ENCODE peak calls at places on chromosomes 13 and 19, in ten cellular contexts. Z, B, P, Y, O, L, R, C, S and W are unnamed samples.
A peak's percentile ranks its signal among the peaks of the same experiment; 100 is the strongest.

GRCh38 chr13:45040626-45041025 is 51.3 kb downstream of the GPALPP1 start:
- DNase-seq in Z (peak; percentile 16), B (no peak), P (peak; percentile 42), Y (no peak), O (no peak), L (no peak), R (no peak), C (no peak), S (no peak), W (no peak)

GRCh38 chr13:48595330-48596127 is 58.2 kb upstream of the CYSLTR2 start:
- DNase-seq in Z (peak; percentile 51), B (peak; percentile 28), P (peak; percentile 52), Y (peak; percentile 40), O (peak; percentile 55), L (peak; percentile 40), R (peak; percentile 67), C (no peak), S (peak; percentile 36), W (no peak)

GRCh38 chr19:3285647-3286176 is 61.3 kb downstream of the CELF5 start:
- DNase-seq in Z (no peak), B (peak; percentile 23), P (no peak), Y (peak; percentile 66), O (no peak), L (no peak), R (no peak), C (no peak), S (no peak), W (peak; percentile 40)

GRCh38 chr19:48636859-48637448 is at the start of gene DBP:
- DNase-seq in Z (no peak), B (no peak), P (no peak), Y (no peak), O (no peak), L (peak; percentile 76), R (no peak), C (peak; percentile 56), S (peak; percentile 78), W (no peak)

GRCh38 chr13:23547000-23547590 is 23.1 kb upstream of the TNFRSF19 start:
- DNase-seq in Z (peak; percentile 31), B (no peak), P (no peak), Y (no peak), O (peak; percentile 12), L (no peak), R (no peak), C (peak; percentile 34), S (peak; percentile 82), W (no peak)

GRCh38 chr19:47644743-47645499 is 36.0 kb downstream of the BICRA start:
- DNase-seq in Z (peak; percentile 31), B (no peak), P (no peak), Y (no peak), O (no peak), L (no peak), R (no peak), C (no peak), S (no peak), W (no peak)

GRCh38 chr19:10662384-10663251 is 8.5 kb downstream of the ILF3 start:
- DNase-seq in Z (peak; percentile 76), B (no peak), P (no peak), Y (no peak), O (no peak), L (no peak), R (no peak), C (no peak), S (no peak), W (no peak)

GRCh38 chr13:76939215-76939614 is 9.1 kb upstream of the ACOD1 start:
- DNase-seq in Z (peak; percentile 46), B (no peak), P (peak; percentile 30), Y (no peak), O (no peak), L (no peak), R (no peak), C (no peak), S (no peak), W (no peak)

GRCh38 chr13:29521336-29521735 is 74.2 kb downstream of the SLC7A1 start:
- DNase-seq in Z (no peak), B (no peak), P (no peak), Y (no peak), O (no peak), L (no peak), R (no peak), C (no peak), S (no peak), W (no peak)

GRCh38 chr13:72101768-72102400 is 234.9 kb upstream of the DACH1 start:
- DNase-seq in Z (no peak), B (no peak), P (no peak), Y (no peak), O (no peak), L (no peak), R (no peak), C (no peak), S (no peak), W (no peak)

GRCh38 chr19:35757231-35757748 is 461 bp upstream of the HSPB6 start:
- DNase-seq in Z (peak; percentile 93), B (no peak), P (no peak), Y (no peak), O (peak; percentile 96), L (no peak), R (no peak), C (peak; percentile 29), S (peak; percentile 93), W (no peak)

GRCh38 chr13:28867564-28867963 is 47.4 kb downstream of the MTUS2 start:
- DNase-seq in Z (no peak), B (no peak), P (no peak), Y (no peak), O (no peak), L (no peak), R (no peak), C (no peak), S (no peak), W (no peak)

GRCh38 chr13:79658333-79658975 is 177.5 kb downstream of the NDFIP2 start:
- DNase-seq in Z (no peak), B (no peak), P (no peak), Y (no peak), O (no peak), L (peak; percentile 43), R (no peak), C (no peak), S (no peak), W (no peak)

GRCh38 chr13:110546933-110547332 is 14.6 kb downstream of the RAB20 start:
- DNase-seq in Z (peak; percentile 94), B (no peak), P (peak; percentile 89), Y (no peak), O (peak; percentile 49), L (no peak), R (no peak), C (no peak), S (peak; percentile 83), W (no peak)

GRCh38 chr13:42320375-42320787 is 48.4 kb downstream of the AKAP11 start:
- DNase-seq in Z (no peak), B (no peak), P (no peak), Y (no peak), O (no peak), L (no peak), R (no peak), C (peak; percentile 11), S (no peak), W (peak; percentile 14)

GRCh38 chr13:50527612-50528509 is 315.6 kb downstream of the DLEU7 start:
- DNase-seq in Z (no peak), B (no peak), P (no peak), Y (no peak), O (no peak), L (no peak), R (no peak), C (no peak), S (peak; percentile 19), W (no peak)